ENCODE peak calls at places on chromosome 2, in ten cellular contexts. H, W, R, F, U, I, G, V, E and T are unnamed samples.

GRCh38 chr2:234673961-234674759 is 177.3 kb upstream of the ARL4C start:
- DNase-seq in H (no peak), V (no peak), F (no peak), U (no peak), E (no peak), R (no peak), G (no peak), I (peak; percentile 21), W (no peak), T (no peak)

GRCh38 chr2:140975237-140975636 is 1155.6 kb downstream of the LRP1B start:
- DNase-seq in H (no peak), U (peak; percentile 52), V (no peak), G (no peak), W (no peak), E (no peak), R (no peak), I (peak; percentile 37), F (no peak), T (no peak)

GRCh38 chr2:192194866-192195547 is at the start of gene TMEFF2:
- DNase-seq in R (peak; percentile 66), E (peak; percentile 6), F (peak; percentile 45), V (peak; percentile 93), W (peak; percentile 73), U (peak; percentile 55), G (peak; percentile 62), I (peak; percentile 92), H (peak; percentile 93), T (peak; percentile 59)

GRCh38 chr2:20803974-20804373 is 18.9 kb downstream of the LDAH start:
- DNase-seq in F (no peak), V (no peak), U (no peak), G (no peak), I (no peak), E (no peak), R (no peak), W (no peak), H (no peak), T (no peak)

GRCh38 chr2:42941633-42942176 is 149.3 kb upstream of the HAAO start:
- DNase-seq in U (no peak), R (no peak), H (no peak), E (no peak), G (no peak), I (no peak), V (no peak), F (no peak), W (no peak), T (no peak)

GRCh38 chr2:53949457-53949856 is 21.3 kb downstream of the PSME4 start:
- DNase-seq in V (no peak), I (no peak), E (no peak), W (no peak), R (no peak), F (no peak), U (peak; percentile 81), H (no peak), G (no peak), T (no peak)

GRCh38 chr2:11726384-11726783 is 20.0 kb upstream of the LPIN1 start:
- DNase-seq in W (no peak), U (no peak), H (no peak), R (no peak), F (no peak), I (no peak), G (no peak), E (no peak), V (no peak), T (no peak)

GRCh38 chr2:55431982-55432627 is 12.4 kb upstream of the CCDC88A start:
- DNase-seq in W (no peak), E (no peak), F (peak; percentile 49), U (peak; percentile 66), G (no peak), H (peak; percentile 39), R (no peak), V (peak; percentile 25), I (peak; percentile 75), T (no peak)

GRCh38 chr2:3639015-3639630 is 18.9 kb upstream of the ALLC start:
- DNase-seq in R (no peak), V (no peak), G (no peak), F (no peak), I (no peak), W (no peak), E (no peak), U (no peak), H (no peak), T (peak; percentile 5)

GRCh38 chr2:5609191-5609590 is 83.0 kb upstream of the SOX11 start:
- DNase-seq in V (no peak), U (no peak), R (no peak), H (no peak), G (no peak), F (no peak), I (no peak), E (no peak), W (no peak), T (no peak)

GRCh38 chr2:1907849-1908533 is 163.7 kb upstream of the PXDN start:
- DNase-seq in R (no peak), G (no peak), V (no peak), H (peak; percentile 23), I (no peak), W (no peak), E (no peak), F (no peak), U (no peak), T (no peak)

GRCh38 chr2:85134255-85135065 is 1.3 kb downstream of the TCF7L1 start:
- DNase-seq in R (no peak), U (peak; percentile 51), V (no peak), E (no peak), F (peak; percentile 8), W (peak; percentile 67), H (peak; percentile 79), I (peak; percentile 65), G (peak; percentile 48), T (peak; percentile 74)

GRCh38 chr2:233434666-233435375 is 80.5 kb downstream of the DGKD start:
- DNase-seq in U (no peak), R (no peak), I (no peak), H (no peak), E (no peak), F (peak; percentile 43), W (no peak), G (no peak), V (no peak), T (no peak)